ENCODE peak calls at places on chromosomes 4 and X, in eight cellular contexts. E is hippocampal formation, X is foreskin fibroblast, F is M059J, O is anterior cingulate cortex, S is T-helper 17 cell, B is T follicular helper cell, Q is progenitor cell of endocrine pancreas. D is an unnamed sample.

GRCh38 chrX:3094261-3094660 is 53.0 kb downstream of the ARSF start:
- DNase-seq in E (no peak), X (no peak), F (peak), O (no peak), S (no peak), B (no peak), Q (no peak), D (no peak)

GRCh38 chrX:52852110-52852872 is 15.6 kb downstream of the XAGE3 start:
- DNase-seq in E (no peak), X (peak), F (peak), O (no peak), S (no peak), B (no peak), Q (no peak), D (no peak)

GRCh38 chrX:137052641-137053235 is 18.9 kb upstream of the GPR101 start:
- DNase-seq in E (no peak), X (no peak), F (no peak), O (no peak), S (no peak), B (no peak), Q (no peak), D (no peak)

GRCh38 chr4:183192566-183192965 is 93.5 kb downstream of the WWC2 start:
- DNase-seq in E (no peak), X (no peak), F (no peak), O (no peak), S (no peak), B (no peak), Q (no peak), D (no peak)

GRCh38 chrX:43808231-43808630 is 74.0 kb downstream of the MAOB start:
- DNase-seq in E (no peak), X (no peak), F (no peak), O (no peak), S (no peak), B (no peak), Q (no peak), D (no peak)

GRCh38 chr4:10582059-10582686 is 102.4 kb downstream of the CLNK start:
- DNase-seq in E (peak), X (peak), F (peak), O (peak), S (no peak), B (peak), Q (no peak), D (no peak)

GRCh38 chr4:17788956-17789355 is 7.5 kb upstream of the FAM184B start:
- DNase-seq in E (no peak), X (no peak), F (peak), O (no peak), S (no peak), B (no peak), Q (no peak), D (no peak)

GRCh38 chr4:167321299-167321698 is 87.0 kb upstream of the SPOCK3 start:
- DNase-seq in E (no peak), X (no peak), F (no peak), O (no peak), S (no peak), B (no peak), Q (no peak), D (no peak)

GRCh38 chr4:187965726-187966125 is 29.8 kb upstream of the ZFP42 start:
- DNase-seq in E (peak), X (no peak), F (no peak), O (no peak), S (no peak), B (no peak), Q (no peak), D (no peak)

GRCh38 chr4:158741622-158742021 is 18.4 kb upstream of the PPID start:
- DNase-seq in E (no peak), X (no peak), F (no peak), O (no peak), S (no peak), B (no peak), Q (no peak), D (no peak)

GRCh38 chr4:154560824-154561231 is 2.0 kb upstream of the FGB start:
- DNase-seq in E (no peak), X (peak), F (peak), O (no peak), S (no peak), B (no peak), Q (no peak), D (no peak)

GRCh38 chr4:38075370-38076152 is 115.4 kb downstream of the PTTG2 start:
- DNase-seq in E (peak), X (peak), F (peak), O (no peak), S (no peak), B (no peak), Q (no peak), D (no peak)

GRCh38 chr4:113468165-113469022 is 293.1 kb downstream of the CAMK2D start:
- DNase-seq in E (peak), X (peak), F (peak), O (peak), S (no peak), B (no peak), Q (no peak), D (peak)

GRCh38 chr4:121653214-121653613 is 43.6 kb downstream of the ANXA5 start:
- DNase-seq in E (no peak), X (no peak), F (no peak), O (no peak), S (no peak), B (no peak), Q (no peak), D (no peak)

GRCh38 chrX:128754130-128754529 is 701.9 kb upstream of the ACTRT1 start:
- DNase-seq in E (no peak), X (no peak), F (no peak), O (no peak), S (no peak), B (no peak), Q (no peak), D (no peak)

GRCh38 chr4:105944535-105944934 is 49.3 kb downstream of the NPNT start:
- DNase-seq in E (no peak), X (no peak), F (peak), O (no peak), S (no peak), B (no peak), Q (no peak), D (no peak)

GRCh38 chr4:17939061-17939460 is 82.5 kb downstream of the LCORL start:
- DNase-seq in E (no peak), X (no peak), F (no peak), O (no peak), S (no peak), B (no peak), Q (no peak), D (no peak)